ENCODE peak calls at places on chromosomes 11 and 22, in four cellular contexts. O, C, U and E are unnamed samples. For H3K4me1 and H3K9me2, the result is how much of the 10 kb centered on the place peaks cover.

GRCh38 chr11:124762077-124762623 is at the start of gene ESAM:
- DNase-seq in U (peak), O (no peak), C (peak), E (peak)

GRCh38 chr11:119120639-119121007 is 757 bp upstream of the HINFP start:
- DNase-seq in U (peak), O (no peak), C (peak), E (peak)

GRCh38 chr22:24977370-24978230 is 25.1 kb downstream of the KIAA1671 start:
- DNase-seq in O (no peak), U (no peak), C (no peak), E (no peak)

GRCh38 chr22:17397756-17398155 is 28.5 kb downstream of the CECR2 start:
- DNase-seq in C (no peak), U (no peak), O (no peak), E (no peak)

GRCh38 chr11:17479284-17480214 is 2.9 kb upstream of the ABCC8 start:
- DNase-seq in C (peak), O (peak), U (peak), E (peak)

GRCh38 chr11:1026641-1027482 is 9.7 kb downstream of the MUC6 start:
- DNase-seq in O (no peak), C (no peak), U (no peak), E (no peak)

GRCh38 chr11:108960498-108960897 is 295.6 kb downstream of the DDX10 start:
- DNase-seq in O (no peak), C (peak), U (peak), E (no peak)

GRCh38 chr11:34166806-34167740 is 61.6 kb downstream of the NAT10 start:
- DNase-seq in O (no peak), C (no peak), U (no peak), E (no peak)

GRCh38 chr11:86978756-86979608 is 23.8 kb upstream of the FZD4 start:
- DNase-seq in C (peak), U (peak), O (peak), E (peak)

GRCh38 chr11:12103411-12104225 is 6.8 kb upstream of the MICAL2 start:
- DNase-seq in C (no peak), U (no peak), O (no peak), E (no peak)

GRCh38 chr11:12106501-12106900 is 3.9 kb upstream of the MICAL2 start:
- DNase-seq in C (no peak), U (no peak), O (no peak), E (no peak)

GRCh38 chr11:12108875-12109453 is 1.4 kb upstream of the MICAL2 start:
- DNase-seq in C (no peak), O (no peak), U (no peak), E (no peak)

GRCh38 chr11:12105471-12105870 is 4.9 kb upstream of the MICAL2 start:
- DNase-seq in U (no peak), O (no peak), C (no peak), E (no peak)

DNA sequence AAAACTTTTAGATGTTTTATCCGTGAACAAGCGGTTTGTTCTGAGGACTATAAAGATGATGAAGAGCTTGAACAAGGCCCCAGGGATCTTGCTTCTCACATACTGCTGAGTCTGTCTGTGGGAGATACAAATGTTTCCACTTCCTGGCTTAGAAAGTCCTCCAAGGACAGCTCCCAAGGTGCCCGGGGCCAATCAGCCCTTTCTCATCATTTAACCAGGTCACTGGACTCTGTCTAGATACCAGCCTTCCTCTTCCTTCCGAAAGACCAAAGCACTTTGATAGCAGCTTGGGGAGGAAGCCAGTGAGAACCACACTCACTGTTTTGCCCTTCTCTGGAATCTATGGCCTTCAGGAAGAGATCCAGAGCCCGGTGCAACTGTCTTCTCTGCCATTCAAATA is 4.3 kb upstream of the MICAL2 start:
- DNase-seq in C (no peak), O (no peak), U (no peak), E (no peak)
- H3K4me1 ChIP-seq in C (under half), O (under half), U (under half), E (under half)

DNA sequence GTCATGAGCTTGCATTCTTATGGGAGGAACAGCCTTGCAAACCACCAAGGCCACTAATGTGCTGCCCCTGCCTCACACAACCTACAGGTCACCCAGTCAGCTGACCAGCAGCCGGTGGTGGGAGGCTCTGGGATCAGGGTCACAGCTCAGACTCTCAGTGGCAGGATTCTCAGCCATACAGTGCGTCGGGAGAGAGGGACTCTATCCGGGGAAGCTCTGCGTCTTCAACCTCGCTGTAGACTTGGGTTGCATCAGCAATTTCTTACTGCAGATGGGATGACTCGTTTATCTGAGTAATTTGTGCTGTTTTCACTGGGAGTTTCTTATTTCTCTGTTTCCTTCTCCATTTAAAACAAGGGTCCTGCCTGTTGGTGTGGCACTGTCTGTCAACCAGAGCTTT is 257.7 kb downstream of the TBC1D22A start:
- DNase-seq in U (peak), C (no peak), O (no peak), E (no peak)
- H3K9me2 ChIP-seq in U (under half), C (under half), O (under half), E (under half)

GRCh38 chr22:35958334-35958733 is 70.3 kb downstream of the RBFOX2 start:
- DNase-seq in U (no peak), O (no peak), C (no peak), E (no peak)

GRCh38 chr22:35957589-35957988 is 71.0 kb downstream of the RBFOX2 start:
- DNase-seq in U (peak), O (no peak), C (no peak), E (no peak)

GRCh38 chr22:35963237-35963810 is 65.3 kb downstream of the RBFOX2 start:
- DNase-seq in O (no peak), U (no peak), C (no peak), E (no peak)

GRCh38 chr22:35959121-35959800 is 69.4 kb downstream of the RBFOX2 start:
- DNase-seq in U (no peak), C (no peak), O (no peak), E (no peak)

GRCh38 chr22:35961480-35961902 is 67.1 kb downstream of the RBFOX2 start:
- DNase-seq in U (peak), C (no peak), O (no peak), E (peak)
- H3K4me1 ChIP-seq in U (half or more), C (under half), O (under half), E (under half)

DNA sequence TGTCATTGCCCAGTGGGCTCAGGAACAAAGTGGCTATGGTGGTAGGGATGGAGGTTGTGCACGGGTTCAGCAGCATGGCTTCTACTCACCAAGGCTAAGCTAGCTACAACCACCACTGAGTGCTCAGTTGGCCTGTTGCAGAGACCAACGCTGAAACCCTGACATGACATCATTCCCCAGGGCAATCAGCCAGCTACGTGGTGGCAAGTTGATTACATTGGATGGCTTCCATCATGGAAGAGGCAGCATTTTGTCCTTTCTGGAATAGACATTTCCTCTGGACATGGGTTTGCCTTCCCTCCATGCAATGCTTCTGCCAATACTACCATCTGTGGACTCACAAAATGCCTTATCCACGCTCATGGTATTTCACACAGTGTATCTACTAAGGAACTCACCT is 634.3 kb downstream of the OPCML start:
- DNase-seq in C (no peak), O (no peak), U (no peak), E (no peak)
- H3K9me2 ChIP-seq in C (under half), O (under half), U (under half), E (under half)

GRCh38 chr11:62398011-62398994 is 20.5 kb upstream of the SCGB1A1 start:
- DNase-seq in C (no peak), U (peak), O (no peak), E (peak)
- H3K4me1 ChIP-seq in C (under half), U (half or more), O (under half), E (half or more)

GRCh38 chr11:132898676-132899075 is 633.6 kb downstream of the OPCML start:
- DNase-seq in C (no peak), U (no peak), O (no peak), E (no peak)
- H3K9me2 ChIP-seq in C (under half), U (under half), O (under half), E (under half)

DNA sequence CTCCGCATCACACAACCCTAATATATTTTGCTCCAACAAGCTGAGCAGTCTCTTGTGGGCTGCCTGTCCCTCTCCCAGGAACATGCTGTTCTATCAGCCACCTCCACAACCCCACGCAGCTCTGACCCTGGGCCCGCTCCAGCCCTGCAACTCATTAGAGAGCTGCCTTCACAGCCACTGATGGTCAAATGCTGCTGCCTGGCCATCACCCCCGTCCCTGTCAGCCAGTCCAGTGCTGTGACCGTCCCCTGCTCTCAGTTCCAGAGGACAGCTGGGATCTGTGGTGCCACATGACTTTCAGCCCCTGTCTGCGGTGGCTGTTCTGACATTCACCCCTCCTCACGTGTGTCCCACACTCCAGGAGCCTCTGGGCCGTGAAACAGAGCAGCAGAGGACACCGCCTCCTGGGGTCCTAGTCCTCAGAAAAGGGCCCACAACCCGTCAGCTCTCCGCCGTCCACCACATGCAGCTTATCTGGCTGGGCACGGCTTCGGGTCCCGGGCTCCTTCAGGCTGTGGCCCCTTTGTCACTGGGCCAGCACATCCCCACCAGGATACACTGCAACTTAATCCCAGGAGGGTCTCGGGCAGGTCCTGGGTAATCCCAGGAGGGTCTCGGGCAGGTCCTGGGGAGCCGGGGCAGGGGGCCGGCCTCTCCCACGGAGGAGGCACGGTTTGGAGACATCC is 14.9 kb downstream of the CRELD2 start:
- DNase-seq in U (no peak), O (no peak), C (no peak), E (peak)
- H3K4me1 ChIP-seq in U (under half), O (half or more), C (under half), E (under half)